ENCODE peak calls at places on chromosomes 11 and 22, in four cellular contexts. One of them, this sample, is unnamed.

GRCh38 chr11:61090092-61090491 is 12.2 kb upstream of the CD5 start:
- DNase-seq in NCI-H2081: no peak
- DNase-seq in activated CD8-positive, alpha-beta memory T cell treated with anti-CD3 and anti-CD28 coated beads for 4 hours: no peak
- DNase-seq in lower leg skin: no peak
- DNase-seq in this sample: no peak

GRCh38 chr22:19178065-19178658 is 374 bp downstream of the SLC25A1 start:
- DNase-seq in NCI-H2081: no peak
- DNase-seq in activated CD8-positive, alpha-beta memory T cell treated with anti-CD3 and anti-CD28 coated beads for 4 hours: peak
- DNase-seq in lower leg skin: no peak
- DNase-seq in this sample: no peak

GRCh38 chr11:60786811-60787567 is 1.9 kb downstream of the MS4A10 start:
- DNase-seq in NCI-H2081: no peak
- DNase-seq in activated CD8-positive, alpha-beta memory T cell treated with anti-CD3 and anti-CD28 coated beads for 4 hours: no peak
- DNase-seq in lower leg skin: no peak
- DNase-seq in this sample: no peak

GRCh38 chr22:44981857-44982256 is 27.9 kb downstream of the PHF21B start:
- DNase-seq in NCI-H2081: no peak
- DNase-seq in activated CD8-positive, alpha-beta memory T cell treated with anti-CD3 and anti-CD28 coated beads for 4 hours: no peak
- DNase-seq in lower leg skin: no peak
- DNase-seq in this sample: no peak

GRCh38 chr11:17238377-17238776 is 30.6 kb upstream of the PIK3C2A start:
- DNase-seq in NCI-H2081: no peak
- DNase-seq in activated CD8-positive, alpha-beta memory T cell treated with anti-CD3 and anti-CD28 coated beads for 4 hours: no peak
- DNase-seq in lower leg skin: no peak
- DNase-seq in this sample: no peak

GRCh38 chr11:68704887-68705286 is 20.5 kb downstream of the GAL start:
- DNase-seq in NCI-H2081: no peak
- DNase-seq in activated CD8-positive, alpha-beta memory T cell treated with anti-CD3 and anti-CD28 coated beads for 4 hours: no peak
- DNase-seq in lower leg skin: no peak
- DNase-seq in this sample: no peak

GRCh38 chr22:49999901-50000586 is 12.5 kb downstream of the IL17REL start:
- DNase-seq in NCI-H2081: no peak
- DNase-seq in activated CD8-positive, alpha-beta memory T cell treated with anti-CD3 and anti-CD28 coated beads for 4 hours: no peak
- DNase-seq in lower leg skin: peak
- DNase-seq in this sample: no peak

GRCh38 chr22:38222797-38223119 is 21.0 kb downstream of the MAFF start:
- DNase-seq in NCI-H2081: no peak
- DNase-seq in activated CD8-positive, alpha-beta memory T cell treated with anti-CD3 and anti-CD28 coated beads for 4 hours: no peak
- DNase-seq in lower leg skin: no peak
- DNase-seq in this sample: peak

GRCh38 chr22:44096736-44097135 is 72.6 kb downstream of the PARVB start:
- DNase-seq in NCI-H2081: no peak
- DNase-seq in activated CD8-positive, alpha-beta memory T cell treated with anti-CD3 and anti-CD28 coated beads for 4 hours: no peak
- DNase-seq in lower leg skin: no peak
- DNase-seq in this sample: no peak

GRCh38 chr11:76664578-76665061 is 5.9 kb downstream of the LRRC32 start:
- DNase-seq in NCI-H2081: no peak
- DNase-seq in activated CD8-positive, alpha-beta memory T cell treated with anti-CD3 and anti-CD28 coated beads for 4 hours: no peak
- DNase-seq in lower leg skin: peak
- DNase-seq in this sample: no peak

GRCh38 chr11:35766651-35767050 is 104.1 kb downstream of the TRIM44 start:
- DNase-seq in NCI-H2081: no peak
- DNase-seq in activated CD8-positive, alpha-beta memory T cell treated with anti-CD3 and anti-CD28 coated beads for 4 hours: no peak
- DNase-seq in lower leg skin: no peak
- DNase-seq in this sample: no peak

GRCh38 chr11:88266919-88267318 is 70.6 kb downstream of the CTSC start:
- DNase-seq in NCI-H2081: no peak
- DNase-seq in activated CD8-positive, alpha-beta memory T cell treated with anti-CD3 and anti-CD28 coated beads for 4 hours: no peak
- DNase-seq in lower leg skin: no peak
- DNase-seq in this sample: no peak

GRCh38 chr22:48936391-48936790 is 891.3 kb downstream of the BRD1 start:
- DNase-seq in NCI-H2081: no peak
- DNase-seq in activated CD8-positive, alpha-beta memory T cell treated with anti-CD3 and anti-CD28 coated beads for 4 hours: no peak
- DNase-seq in lower leg skin: peak
- DNase-seq in this sample: no peak

GRCh38 chr11:60378359-60378758 is at the start of gene MS4A7:
- DNase-seq in NCI-H2081: no peak
- DNase-seq in activated CD8-positive, alpha-beta memory T cell treated with anti-CD3 and anti-CD28 coated beads for 4 hours: no peak
- DNase-seq in lower leg skin: no peak
- DNase-seq in this sample: no peak

GRCh38 chr22:38935023-38935422 is 22.4 kb upstream of the APOBEC3A start:
- DNase-seq in NCI-H2081: peak
- DNase-seq in activated CD8-positive, alpha-beta memory T cell treated with anti-CD3 and anti-CD28 coated beads for 4 hours: no peak
- DNase-seq in lower leg skin: peak
- DNase-seq in this sample: no peak

GRCh38 chr11:10407749-10408472 is 47.2 kb upstream of the AMPD3 start:
- DNase-seq in NCI-H2081: no peak
- DNase-seq in activated CD8-positive, alpha-beta memory T cell treated with anti-CD3 and anti-CD28 coated beads for 4 hours: no peak
- DNase-seq in lower leg skin: peak
- DNase-seq in this sample: no peak

GRCh38 chr11:124481365-124482323 is 36.1 kb upstream of the OR8B8 start:
- DNase-seq in NCI-H2081: peak
- DNase-seq in activated CD8-positive, alpha-beta memory T cell treated with anti-CD3 and anti-CD28 coated beads for 4 hours: no peak
- DNase-seq in lower leg skin: no peak
- DNase-seq in this sample: peak

GRCh38 chr11:61683961-61684869 is 4.0 kb downstream of the DAGLA start:
- DNase-seq in NCI-H2081: no peak
- DNase-seq in activated CD8-positive, alpha-beta memory T cell treated with anti-CD3 and anti-CD28 coated beads for 4 hours: peak
- DNase-seq in lower leg skin: no peak
- DNase-seq in this sample: peak

GRCh38 chr11:113345978-113346377 is 31.6 kb downstream of the TTC12 start:
- DNase-seq in NCI-H2081: no peak
- DNase-seq in activated CD8-positive, alpha-beta memory T cell treated with anti-CD3 and anti-CD28 coated beads for 4 hours: no peak
- DNase-seq in lower leg skin: no peak
- DNase-seq in this sample: no peak

GRCh38 chr11:15688351-15688792 is 573.6 kb downstream of the INSC start:
- DNase-seq in NCI-H2081: no peak
- DNase-seq in activated CD8-positive, alpha-beta memory T cell treated with anti-CD3 and anti-CD28 coated beads for 4 hours: no peak
- DNase-seq in lower leg skin: no peak
- DNase-seq in this sample: no peak

GRCh38 chr11:23778971-23779370 is 717.9 kb upstream of the LUZP2 start:
- DNase-seq in NCI-H2081: no peak
- DNase-seq in activated CD8-positive, alpha-beta memory T cell treated with anti-CD3 and anti-CD28 coated beads for 4 hours: no peak
- DNase-seq in lower leg skin: no peak
- DNase-seq in this sample: no peak

GRCh38 chr11:65945941-65946558 is 770 bp downstream of the TSGA10IP start:
- DNase-seq in NCI-H2081: no peak
- DNase-seq in activated CD8-positive, alpha-beta memory T cell treated with anti-CD3 and anti-CD28 coated beads for 4 hours: no peak
- DNase-seq in lower leg skin: peak
- DNase-seq in this sample: no peak

GRCh38 chr11:13924801-13925327 is 37.7 kb upstream of the SPON1 start:
- DNase-seq in NCI-H2081: no peak
- DNase-seq in activated CD8-positive, alpha-beta memory T cell treated with anti-CD3 and anti-CD28 coated beads for 4 hours: no peak
- DNase-seq in lower leg skin: no peak
- DNase-seq in this sample: peak

GRCh38 chr11:2904153-2905052 is 18.8 kb upstream of the CDKN1C start:
- DNase-seq in NCI-H2081: no peak
- DNase-seq in activated CD8-positive, alpha-beta memory T cell treated with anti-CD3 and anti-CD28 coated beads for 4 hours: no peak
- DNase-seq in lower leg skin: no peak
- DNase-seq in this sample: peak

GRCh38 chr22:39296535-39296934 is 22.9 kb downstream of the RPL3 start:
- DNase-seq in NCI-H2081: no peak
- DNase-seq in activated CD8-positive, alpha-beta memory T cell treated with anti-CD3 and anti-CD28 coated beads for 4 hours: no peak
- DNase-seq in lower leg skin: no peak
- DNase-seq in this sample: no peak

GRCh38 chr11:93510196-93510898 is 32.8 kb downstream of the SMCO4 start:
- DNase-seq in NCI-H2081: no peak
- DNase-seq in activated CD8-positive, alpha-beta memory T cell treated with anti-CD3 and anti-CD28 coated beads for 4 hours: no peak
- DNase-seq in lower leg skin: no peak
- DNase-seq in this sample: no peak

GRCh38 chr22:39463931-39464390 is 7.1 kb downstream of the MGAT3 start:
- DNase-seq in NCI-H2081: no peak
- DNase-seq in activated CD8-positive, alpha-beta memory T cell treated with anti-CD3 and anti-CD28 coated beads for 4 hours: no peak
- DNase-seq in lower leg skin: no peak
- DNase-seq in this sample: peak

GRCh38 chr11:130170345-130170744 is 10.8 kb downstream of the ST14 start:
- DNase-seq in NCI-H2081: no peak
- DNase-seq in activated CD8-positive, alpha-beta memory T cell treated with anti-CD3 and anti-CD28 coated beads for 4 hours: no peak
- DNase-seq in lower leg skin: no peak
- DNase-seq in this sample: no peak

GRCh38 chr11:119156496-119156895 is 7.6 kb downstream of the ABCG4 start:
- DNase-seq in NCI-H2081: no peak
- DNase-seq in activated CD8-positive, alpha-beta memory T cell treated with anti-CD3 and anti-CD28 coated beads for 4 hours: no peak
- DNase-seq in lower leg skin: no peak
- DNase-seq in this sample: no peak

GRCh38 chr11:83156150-83156995 is 558 bp upstream of the PCF11 start:
- DNase-seq in NCI-H2081: peak
- DNase-seq in activated CD8-positive, alpha-beta memory T cell treated with anti-CD3 and anti-CD28 coated beads for 4 hours: peak
- DNase-seq in lower leg skin: peak
- DNase-seq in this sample: peak

GRCh38 chr11:94877446-94878200 is 95.7 kb downstream of the CWC15 start:
- DNase-seq in NCI-H2081: no peak
- DNase-seq in activated CD8-positive, alpha-beta memory T cell treated with anti-CD3 and anti-CD28 coated beads for 4 hours: no peak
- DNase-seq in lower leg skin: peak
- DNase-seq in this sample: peak

GRCh38 chr11:65593518-65594414 is 1.8 kb downstream of the KCNK7 start:
- DNase-seq in NCI-H2081: no peak
- DNase-seq in activated CD8-positive, alpha-beta memory T cell treated with anti-CD3 and anti-CD28 coated beads for 4 hours: no peak
- DNase-seq in lower leg skin: no peak
- DNase-seq in this sample: no peak

This sample was measured in NCI-H226.